ENCODE peak calls at places on chromosomes 4 and X, in eight cellular contexts. One of them, this sample, is unnamed.

GRCh38 chr4:135185256-135185655 is 983.7 kb upstream of the PABPC4L start:
- DNase-seq in RCC 7860: no peak
- DNase-seq in putamen: no peak
- DNase-seq in activated CD8-positive, alpha-beta memory T cell treated with anti-CD3 and anti-CD28 coated beads, Interleukin-2, amount 50 U/mL, for 4 hours: no peak
- DNase-seq in sigmoid colon: no peak
- DNase-seq in NCI-H2029 treated with DMSO at 0.1 percent for 48 hours: no peak
- DNase-seq in stimulated activated CD4-positive, alpha-beta T cell treated with anti-CD3 and anti-CD28 coated beads, TNF-alpha, amount 100 ng/mL, for 4 hours: no peak
- DNase-seq in ELR: no peak
- DNase-seq in this sample: no peak

GRCh38 chr4:140595065-140595464 is 26.3 kb upstream of the UCP1 start:
- DNase-seq in RCC 7860: no peak
- DNase-seq in putamen: no peak
- DNase-seq in activated CD8-positive, alpha-beta memory T cell treated with anti-CD3 and anti-CD28 coated beads, Interleukin-2, amount 50 U/mL, for 4 hours: no peak
- DNase-seq in sigmoid colon: no peak
- DNase-seq in NCI-H2029 treated with DMSO at 0.1 percent for 48 hours: peak
- DNase-seq in stimulated activated CD4-positive, alpha-beta T cell treated with anti-CD3 and anti-CD28 coated beads, TNF-alpha, amount 100 ng/mL, for 4 hours: no peak
- DNase-seq in ELR: peak
- DNase-seq in this sample: no peak

GRCh38 chr4:164012396-164013027 is 518.0 kb downstream of the TMA16 start:
- DNase-seq in RCC 7860: no peak
- DNase-seq in putamen: no peak
- DNase-seq in activated CD8-positive, alpha-beta memory T cell treated with anti-CD3 and anti-CD28 coated beads, Interleukin-2, amount 50 U/mL, for 4 hours: peak
- DNase-seq in sigmoid colon: no peak
- DNase-seq in NCI-H2029 treated with DMSO at 0.1 percent for 48 hours: no peak
- DNase-seq in stimulated activated CD4-positive, alpha-beta T cell treated with anti-CD3 and anti-CD28 coated beads, TNF-alpha, amount 100 ng/mL, for 4 hours: no peak
- DNase-seq in ELR: peak
- DNase-seq in this sample: peak

GRCh38 chr4:166039822-166040221 is 166.8 kb downstream of the TLL1 start:
- DNase-seq in RCC 7860: no peak
- DNase-seq in putamen: no peak
- DNase-seq in activated CD8-positive, alpha-beta memory T cell treated with anti-CD3 and anti-CD28 coated beads, Interleukin-2, amount 50 U/mL, for 4 hours: no peak
- DNase-seq in sigmoid colon: no peak
- DNase-seq in NCI-H2029 treated with DMSO at 0.1 percent for 48 hours: no peak
- DNase-seq in stimulated activated CD4-positive, alpha-beta T cell treated with anti-CD3 and anti-CD28 coated beads, TNF-alpha, amount 100 ng/mL, for 4 hours: no peak
- DNase-seq in ELR: no peak
- DNase-seq in this sample: no peak

GRCh38 chr4:123930971-123931370 is 534.4 kb downstream of the SPRY1 start:
- DNase-seq in RCC 7860: no peak
- DNase-seq in putamen: no peak
- DNase-seq in activated CD8-positive, alpha-beta memory T cell treated with anti-CD3 and anti-CD28 coated beads, Interleukin-2, amount 50 U/mL, for 4 hours: no peak
- DNase-seq in sigmoid colon: no peak
- DNase-seq in NCI-H2029 treated with DMSO at 0.1 percent for 48 hours: no peak
- DNase-seq in stimulated activated CD4-positive, alpha-beta T cell treated with anti-CD3 and anti-CD28 coated beads, TNF-alpha, amount 100 ng/mL, for 4 hours: no peak
- DNase-seq in ELR: no peak
- DNase-seq in this sample: no peak

GRCh38 chrX:10158279-10158939 is 1.6 kb downstream of the CLCN4 start:
- DNase-seq in RCC 7860: no peak
- DNase-seq in putamen: no peak
- DNase-seq in activated CD8-positive, alpha-beta memory T cell treated with anti-CD3 and anti-CD28 coated beads, Interleukin-2, amount 50 U/mL, for 4 hours: no peak
- DNase-seq in sigmoid colon: no peak
- DNase-seq in NCI-H2029 treated with DMSO at 0.1 percent for 48 hours: no peak
- DNase-seq in stimulated activated CD4-positive, alpha-beta T cell treated with anti-CD3 and anti-CD28 coated beads, TNF-alpha, amount 100 ng/mL, for 4 hours: no peak
- DNase-seq in ELR: no peak
- DNase-seq in this sample: no peak

GRCh38 chrX:106168107-106168506 is at the start of gene PWWP3B:
- DNase-seq in RCC 7860: no peak
- DNase-seq in putamen: no peak
- DNase-seq in activated CD8-positive, alpha-beta memory T cell treated with anti-CD3 and anti-CD28 coated beads, Interleukin-2, amount 50 U/mL, for 4 hours: no peak
- DNase-seq in sigmoid colon: no peak
- DNase-seq in NCI-H2029 treated with DMSO at 0.1 percent for 48 hours: no peak
- DNase-seq in stimulated activated CD4-positive, alpha-beta T cell treated with anti-CD3 and anti-CD28 coated beads, TNF-alpha, amount 100 ng/mL, for 4 hours: no peak
- DNase-seq in ELR: no peak
- DNase-seq in this sample: no peak

GRCh38 chrX:116267511-116268040 is 97.0 kb downstream of the AGTR2 start:
- DNase-seq in RCC 7860: no peak
- DNase-seq in putamen: no peak
- DNase-seq in activated CD8-positive, alpha-beta memory T cell treated with anti-CD3 and anti-CD28 coated beads, Interleukin-2, amount 50 U/mL, for 4 hours: no peak
- DNase-seq in sigmoid colon: no peak
- DNase-seq in NCI-H2029 treated with DMSO at 0.1 percent for 48 hours: no peak
- DNase-seq in stimulated activated CD4-positive, alpha-beta T cell treated with anti-CD3 and anti-CD28 coated beads, TNF-alpha, amount 100 ng/mL, for 4 hours: no peak
- DNase-seq in ELR: no peak
- DNase-seq in this sample: no peak

GRCh38 chr4:137909910-137910309 is 332.2 kb downstream of the SLC7A11 start:
- DNase-seq in RCC 7860: no peak
- DNase-seq in putamen: no peak
- DNase-seq in activated CD8-positive, alpha-beta memory T cell treated with anti-CD3 and anti-CD28 coated beads, Interleukin-2, amount 50 U/mL, for 4 hours: no peak
- DNase-seq in sigmoid colon: no peak
- DNase-seq in NCI-H2029 treated with DMSO at 0.1 percent for 48 hours: peak
- DNase-seq in stimulated activated CD4-positive, alpha-beta T cell treated with anti-CD3 and anti-CD28 coated beads, TNF-alpha, amount 100 ng/mL, for 4 hours: no peak
- DNase-seq in ELR: no peak
- DNase-seq in this sample: no peak

GRCh38 chrX:144840616-144841015 is 406.7 kb upstream of the SPANXN1 start:
- DNase-seq in RCC 7860: no peak
- DNase-seq in putamen: no peak
- DNase-seq in activated CD8-positive, alpha-beta memory T cell treated with anti-CD3 and anti-CD28 coated beads, Interleukin-2, amount 50 U/mL, for 4 hours: no peak
- DNase-seq in sigmoid colon: no peak
- DNase-seq in NCI-H2029 treated with DMSO at 0.1 percent for 48 hours: no peak
- DNase-seq in stimulated activated CD4-positive, alpha-beta T cell treated with anti-CD3 and anti-CD28 coated beads, TNF-alpha, amount 100 ng/mL, for 4 hours: no peak
- DNase-seq in ELR: peak
- DNase-seq in this sample: no peak

GRCh38 chr4:156946508-156947197 is 24.9 kb downstream of the PDGFC start:
- DNase-seq in RCC 7860: peak
- DNase-seq in putamen: no peak
- DNase-seq in activated CD8-positive, alpha-beta memory T cell treated with anti-CD3 and anti-CD28 coated beads, Interleukin-2, amount 50 U/mL, for 4 hours: no peak
- DNase-seq in sigmoid colon: peak
- DNase-seq in NCI-H2029 treated with DMSO at 0.1 percent for 48 hours: no peak
- DNase-seq in stimulated activated CD4-positive, alpha-beta T cell treated with anti-CD3 and anti-CD28 coated beads, TNF-alpha, amount 100 ng/mL, for 4 hours: no peak
- DNase-seq in ELR: peak
- DNase-seq in this sample: peak

GRCh38 chr4:188372856-188373255 is 233.6 kb downstream of the TRIML1 start:
- DNase-seq in RCC 7860: no peak
- DNase-seq in putamen: no peak
- DNase-seq in activated CD8-positive, alpha-beta memory T cell treated with anti-CD3 and anti-CD28 coated beads, Interleukin-2, amount 50 U/mL, for 4 hours: no peak
- DNase-seq in sigmoid colon: no peak
- DNase-seq in NCI-H2029 treated with DMSO at 0.1 percent for 48 hours: no peak
- DNase-seq in stimulated activated CD4-positive, alpha-beta T cell treated with anti-CD3 and anti-CD28 coated beads, TNF-alpha, amount 100 ng/mL, for 4 hours: no peak
- DNase-seq in ELR: no peak
- DNase-seq in this sample: peak

GRCh38 chr4:38242822-38243384 is 282.7 kb downstream of the PTTG2 start:
- DNase-seq in RCC 7860: no peak
- DNase-seq in putamen: no peak
- DNase-seq in activated CD8-positive, alpha-beta memory T cell treated with anti-CD3 and anti-CD28 coated beads, Interleukin-2, amount 50 U/mL, for 4 hours: no peak
- DNase-seq in sigmoid colon: no peak
- DNase-seq in NCI-H2029 treated with DMSO at 0.1 percent for 48 hours: no peak
- DNase-seq in stimulated activated CD4-positive, alpha-beta T cell treated with anti-CD3 and anti-CD28 coated beads, TNF-alpha, amount 100 ng/mL, for 4 hours: no peak
- DNase-seq in ELR: no peak
- DNase-seq in this sample: no peak

GRCh38 chrX:49627030-49627777 is 28.4 kb downstream of the GAGE1 start:
- DNase-seq in RCC 7860: no peak
- DNase-seq in putamen: no peak
- DNase-seq in activated CD8-positive, alpha-beta memory T cell treated with anti-CD3 and anti-CD28 coated beads, Interleukin-2, amount 50 U/mL, for 4 hours: no peak
- DNase-seq in sigmoid colon: no peak
- DNase-seq in NCI-H2029 treated with DMSO at 0.1 percent for 48 hours: no peak
- DNase-seq in stimulated activated CD4-positive, alpha-beta T cell treated with anti-CD3 and anti-CD28 coated beads, TNF-alpha, amount 100 ng/mL, for 4 hours: peak
- DNase-seq in ELR: no peak
- DNase-seq in this sample: peak

GRCh38 chr4:153402366-153402765 is 57.9 kb downstream of the MND1 start:
- DNase-seq in RCC 7860: no peak
- DNase-seq in putamen: no peak
- DNase-seq in activated CD8-positive, alpha-beta memory T cell treated with anti-CD3 and anti-CD28 coated beads, Interleukin-2, amount 50 U/mL, for 4 hours: no peak
- DNase-seq in sigmoid colon: no peak
- DNase-seq in NCI-H2029 treated with DMSO at 0.1 percent for 48 hours: no peak
- DNase-seq in stimulated activated CD4-positive, alpha-beta T cell treated with anti-CD3 and anti-CD28 coated beads, TNF-alpha, amount 100 ng/mL, for 4 hours: no peak
- DNase-seq in ELR: no peak
- DNase-seq in this sample: no peak

GRCh38 chr4:3303445-3303824 is 10.6 kb downstream of the RGS12 start:
- DNase-seq in RCC 7860: no peak
- DNase-seq in putamen: no peak
- DNase-seq in activated CD8-positive, alpha-beta memory T cell treated with anti-CD3 and anti-CD28 coated beads, Interleukin-2, amount 50 U/mL, for 4 hours: no peak
- DNase-seq in sigmoid colon: no peak
- DNase-seq in NCI-H2029 treated with DMSO at 0.1 percent for 48 hours: no peak
- DNase-seq in stimulated activated CD4-positive, alpha-beta T cell treated with anti-CD3 and anti-CD28 coated beads, TNF-alpha, amount 100 ng/mL, for 4 hours: no peak
- DNase-seq in ELR: no peak
- DNase-seq in this sample: no peak

GRCh38 chr4:158670975-158671664 is 567 bp downstream of the C4orf46 start:
- DNase-seq in RCC 7860: peak
- DNase-seq in putamen: peak
- DNase-seq in activated CD8-positive, alpha-beta memory T cell treated with anti-CD3 and anti-CD28 coated beads, Interleukin-2, amount 50 U/mL, for 4 hours: peak
- DNase-seq in sigmoid colon: peak
- DNase-seq in NCI-H2029 treated with DMSO at 0.1 percent for 48 hours: peak
- DNase-seq in stimulated activated CD4-positive, alpha-beta T cell treated with anti-CD3 and anti-CD28 coated beads, TNF-alpha, amount 100 ng/mL, for 4 hours: peak
- DNase-seq in ELR: peak
- DNase-seq in this sample: peak

GRCh38 chr4:184147858-184148799 is 69.5 kb downstream of the ENPP6 start:
- DNase-seq in RCC 7860: no peak
- DNase-seq in putamen: no peak
- DNase-seq in activated CD8-positive, alpha-beta memory T cell treated with anti-CD3 and anti-CD28 coated beads, Interleukin-2, amount 50 U/mL, for 4 hours: no peak
- DNase-seq in sigmoid colon: no peak
- DNase-seq in NCI-H2029 treated with DMSO at 0.1 percent for 48 hours: no peak
- DNase-seq in stimulated activated CD4-positive, alpha-beta T cell treated with anti-CD3 and anti-CD28 coated beads, TNF-alpha, amount 100 ng/mL, for 4 hours: no peak
- DNase-seq in ELR: no peak
- DNase-seq in this sample: no peak

GRCh38 chr4:23323436-23323835 is 566.4 kb downstream of the PPARGC1A start:
- DNase-seq in RCC 7860: no peak
- DNase-seq in putamen: no peak
- DNase-seq in activated CD8-positive, alpha-beta memory T cell treated with anti-CD3 and anti-CD28 coated beads, Interleukin-2, amount 50 U/mL, for 4 hours: no peak
- DNase-seq in sigmoid colon: no peak
- DNase-seq in NCI-H2029 treated with DMSO at 0.1 percent for 48 hours: no peak
- DNase-seq in stimulated activated CD4-positive, alpha-beta T cell treated with anti-CD3 and anti-CD28 coated beads, TNF-alpha, amount 100 ng/mL, for 4 hours: no peak
- DNase-seq in ELR: no peak
- DNase-seq in this sample: no peak

GRCh38 chr4:174111350-174111888 is 172.0 kb downstream of the FBXO8 start:
- DNase-seq in RCC 7860: no peak
- DNase-seq in putamen: no peak
- DNase-seq in activated CD8-positive, alpha-beta memory T cell treated with anti-CD3 and anti-CD28 coated beads, Interleukin-2, amount 50 U/mL, for 4 hours: no peak
- DNase-seq in sigmoid colon: no peak
- DNase-seq in NCI-H2029 treated with DMSO at 0.1 percent for 48 hours: no peak
- DNase-seq in stimulated activated CD4-positive, alpha-beta T cell treated with anti-CD3 and anti-CD28 coated beads, TNF-alpha, amount 100 ng/mL, for 4 hours: no peak
- DNase-seq in ELR: no peak
- DNase-seq in this sample: no peak

GRCh38 chrX:70134116-70134477 is 850 bp downstream of the IGBP1 start:
- DNase-seq in RCC 7860: no peak
- DNase-seq in putamen: no peak
- DNase-seq in activated CD8-positive, alpha-beta memory T cell treated with anti-CD3 and anti-CD28 coated beads, Interleukin-2, amount 50 U/mL, for 4 hours: no peak
- DNase-seq in sigmoid colon: no peak
- DNase-seq in NCI-H2029 treated with DMSO at 0.1 percent for 48 hours: no peak
- DNase-seq in stimulated activated CD4-positive, alpha-beta T cell treated with anti-CD3 and anti-CD28 coated beads, TNF-alpha, amount 100 ng/mL, for 4 hours: no peak
- DNase-seq in ELR: peak
- DNase-seq in this sample: peak

GRCh38 chrX:16807548-16807947 is 21.3 kb downstream of the TXLNG start:
- DNase-seq in RCC 7860: no peak
- DNase-seq in putamen: no peak
- DNase-seq in activated CD8-positive, alpha-beta memory T cell treated with anti-CD3 and anti-CD28 coated beads, Interleukin-2, amount 50 U/mL, for 4 hours: no peak
- DNase-seq in sigmoid colon: no peak
- DNase-seq in NCI-H2029 treated with DMSO at 0.1 percent for 48 hours: no peak
- DNase-seq in stimulated activated CD4-positive, alpha-beta T cell treated with anti-CD3 and anti-CD28 coated beads, TNF-alpha, amount 100 ng/mL, for 4 hours: no peak
- DNase-seq in ELR: peak
- DNase-seq in this sample: peak

This sample was measured in RKO.